ENCODE peak calls at places on chromosomes 11 and 22, in four cellular contexts. N is ovary, J is HepG2, H is H1. L is an unnamed sample.

GRCh38 chr22:29695129-29695926 is 24.5 kb upstream of the CABP7 start:
- DNase-seq in N (no peak), J (no peak), H (no peak), L (no peak)

GRCh38 chr11:33478111-33478573 is 221.0 kb downstream of the HIPK3 start:
- DNase-seq in N (no peak), J (peak; percentile 86), H (no peak), L (no peak)

GRCh38 chr11:43685483-43685882 is 4.9 kb downstream of the HSD17B12 start:
- DNase-seq in N (no peak), J (no peak), H (no peak), L (no peak)

GRCh38 chr22:46323126-46323525 is 12.4 kb upstream of the TRMU start:
- DNase-seq in N (no peak), J (no peak), H (no peak), L (no peak)

GRCh38 chr11:818396-819128 is at the start of gene PNPLA2:
- DNase-seq in N (no peak), J (peak; percentile 74), H (no peak), L (no peak)

GRCh38 chr11:68454767-68455166 is 5.8 kb upstream of the PPP6R3 start:
- DNase-seq in N (no peak), J (no peak), H (no peak), L (no peak)

GRCh38 chr11:119046489-119046888 is 10.5 kb downstream of the HYOU1 start:
- DNase-seq in N (no peak), J (no peak), H (no peak), L (no peak)

GRCh38 chr11:133306019-133306418 is 226.3 kb downstream of the OPCML start:
- DNase-seq in N (no peak), J (no peak), H (no peak), L (no peak)

GRCh38 chr11:133134561-133135173 is 397.6 kb downstream of the OPCML start:
- DNase-seq in N (no peak), J (peak; percentile 39), H (peak; percentile 77), L (no peak)

GRCh38 chr11:75167617-75168016 is 16.7 kb downstream of the SLCO2B1 start:
- DNase-seq in N (no peak), J (no peak), H (no peak), L (no peak)

DNA sequence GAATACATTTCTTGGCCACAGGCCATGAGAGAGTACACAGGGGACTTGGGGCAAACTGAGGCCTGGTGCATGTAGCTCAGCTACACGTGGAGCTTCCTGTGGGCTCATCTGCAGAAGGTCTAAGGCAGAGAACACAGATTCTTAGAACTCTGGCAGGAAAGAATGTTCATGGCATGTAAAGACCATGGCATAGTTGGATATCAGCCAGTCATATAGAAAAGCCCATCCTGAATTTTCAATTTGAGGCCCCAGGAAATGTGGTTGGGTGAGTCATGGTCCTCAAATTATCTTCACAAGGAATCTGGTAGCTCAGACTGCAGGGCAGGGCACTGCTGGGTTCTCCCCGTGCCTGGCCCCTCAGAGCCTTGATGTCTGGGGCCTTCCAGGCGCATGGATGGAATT is 13.7 kb upstream of the ST3GAL4 start:
- DNase-seq in N (peak; percentile 10), J (no peak), H (no peak), L (no peak)
- TF ChIP-seq EP300 in N (no peak), J (no peak), H (no peak), L (no peak)

GRCh38 chr11:10604340-10604748 is 35.9 kb upstream of the LYVE1 start:
- DNase-seq in N (peak; percentile 51), J (peak; percentile 83), H (no peak), L (peak; percentile 90)
- H3K4me1 ChIP-seq in N (peaks cover 15% of the 10 kb centered on the region), J (peaks cover 68% of the 10 kb centered on the region), H (peaks cover 12% of the 10 kb centered on the region), L (peaks cover 91% of the 10 kb centered on the region)

DNA sequence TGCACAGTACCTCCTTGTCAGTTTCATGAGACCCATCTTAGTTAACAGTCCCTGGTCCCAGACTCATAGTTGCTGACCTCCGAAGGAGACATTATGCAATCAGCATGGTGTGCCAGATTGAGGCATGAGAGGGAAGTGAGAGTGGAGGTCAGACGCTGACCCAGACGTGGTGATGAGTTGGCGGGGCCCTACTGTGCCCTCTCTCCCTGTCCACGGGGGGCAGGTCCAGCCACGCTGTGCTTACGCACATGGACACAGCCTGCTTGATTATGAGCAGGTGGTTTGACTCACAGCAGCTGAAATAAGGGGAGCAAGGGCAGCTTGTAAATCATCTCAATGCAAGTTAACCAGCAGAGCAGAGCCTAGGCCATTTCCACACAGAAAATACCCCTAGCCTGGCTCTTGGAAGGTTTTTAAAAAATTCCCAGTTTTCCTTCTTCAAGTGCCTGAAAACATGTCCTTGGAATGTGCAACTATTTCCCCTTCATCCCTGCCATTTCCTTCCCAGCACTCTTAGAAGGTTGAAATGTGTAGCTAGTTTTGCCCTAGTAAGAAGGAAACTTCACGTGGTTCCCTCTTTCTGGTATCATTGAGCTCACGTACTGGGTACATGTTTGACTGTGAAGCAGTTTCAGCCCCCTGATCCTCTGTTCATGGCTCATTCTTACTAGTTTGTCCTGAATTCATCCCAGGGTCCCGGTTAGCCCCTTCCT is 122.6 kb upstream of the SORL1-AS1 start:
- DNase-seq in N (peak; percentile 82), J (no peak), H (no peak), L (no peak)
- TF ChIP-seq EP300 in N (peak; percentile 42), J (no peak), H (no peak), L (no peak)

DNA sequence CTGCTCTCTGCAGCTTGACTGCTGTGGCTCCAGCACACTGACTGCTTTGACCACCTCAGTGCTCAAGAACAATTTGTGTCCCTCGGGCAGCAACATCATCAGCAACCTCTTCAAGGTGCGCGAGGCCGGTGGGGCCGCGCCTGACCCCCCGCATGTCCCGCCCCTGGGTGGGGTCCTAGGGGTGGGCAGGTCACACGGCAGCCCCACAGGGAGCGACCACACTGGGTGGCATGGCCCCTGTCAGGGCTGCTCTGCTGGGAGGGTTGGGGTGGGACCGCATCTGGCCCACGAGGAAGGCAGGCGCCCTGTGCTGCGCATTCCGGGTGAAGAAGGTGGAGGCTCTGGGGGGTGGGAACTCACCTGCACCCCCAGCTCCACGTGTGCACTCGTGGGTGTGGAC is 4.7 kb upstream of the TSSC4 start:
- DNase-seq in N (no peak), J (no peak), H (no peak), L (no peak)
- H3K4me1 ChIP-seq in N (peaks cover 1% of the 10 kb centered on the region), J (peaks cover 12% of the 10 kb centered on the region), H (no peaks in the 10 kb centered on the region), L (peaks cover 25% of the 10 kb centered on the region)